ENCODE peak calls at places on chromosomes 6 and 20, in nine cellular contexts. N is aorta; H is mesendoderm; T is naive thymus-derived CD4-positive, alpha-beta T cell; S is right cardiac atrium; J is endothelial cell of umbilical vein; R is PC-3; C is heart left ventricle; L is uterus. I is an unnamed sample.

GRCh38 chr6:29792123-29793035 is 35.2 kb upstream of the HLA-G start:
- DNase-seq in T (peak; percentile 37), L (peak; percentile 67), J (peak; percentile 9), H (peak; percentile 19), C (peak; percentile 82), N (peak; percentile 93), R (peak; percentile 46), S (peak; percentile 92), I (peak; percentile 77)

GRCh38 chr6:3334579-3334978 is 75.8 kb downstream of the PSMG4 start:
- DNase-seq in L (no peak), N (peak; percentile 60), T (no peak), J (peak; percentile 56), S (peak; percentile 76), C (no peak), R (no peak), H (no peak), I (no peak)

GRCh38 chr6:131059486-131059885 is 3.6 kb downstream of the EPB41L2 start:
- DNase-seq in J (no peak), H (peak; percentile 28), C (no peak), T (no peak), N (no peak), L (no peak), S (no peak), R (peak; percentile 75), I (no peak)

GRCh38 chr6:15798856-15799255 is 136.0 kb upstream of the DTNBP1 start:
- DNase-seq in J (no peak), T (no peak), R (no peak), H (no peak), L (no peak), C (no peak), N (no peak), S (no peak), I (no peak)

GRCh38 chr6:141212296-141212695 is 920.4 kb upstream of the GJE1 start:
- DNase-seq in T (no peak), R (peak; percentile 40), S (no peak), J (no peak), H (peak; percentile 14), C (no peak), N (no peak), L (no peak), I (no peak)

GRCh38 chr20:63351811-63352591 is 9.1 kb downstream of the CHRNA4 start:
- DNase-seq in S (peak; percentile 79), C (no peak), N (no peak), R (no peak), J (no peak), H (peak; percentile 53), L (no peak), T (no peak), I (peak; percentile 73)

GRCh38 chr6:467671-468082 is 76.1 kb downstream of the IRF4 start:
- DNase-seq in T (no peak), R (no peak), H (no peak), N (no peak), J (no peak), L (no peak), S (no peak), C (no peak), I (no peak)

GRCh38 chr6:138227316-138227781 is 9.1 kb upstream of the PBOV1 start:
- DNase-seq in H (no peak), S (no peak), L (no peak), N (no peak), J (no peak), T (no peak), R (peak; percentile 37), C (no peak), I (no peak)

GRCh38 chr6:42047790-42048405 is 2.4 kb upstream of the TAF8 start:
- DNase-seq in N (peak; percentile 75), T (no peak), L (no peak), C (no peak), S (no peak), J (no peak), H (no peak), R (no peak), I (no peak)

GRCh38 chr20:33554914-33555420 is 65.1 kb downstream of the CBFA2T2 start:
- DNase-seq in C (no peak), H (peak; percentile 48), J (peak; percentile 94), S (no peak), N (no peak), T (peak; percentile 88), L (no peak), R (peak; percentile 95), I (no peak)

GRCh38 chr20:47878601-47879004 is 93.3 kb upstream of the SULF2 start:
- DNase-seq in S (no peak), N (no peak), J (peak; percentile 89), H (no peak), C (no peak), L (no peak), R (peak; percentile 59), T (no peak), I (no peak)

GRCh38 chr6:99614430-99615161 is 8.0 kb downstream of the PRDM13 start:
- DNase-seq in S (no peak), L (no peak), N (no peak), C (no peak), J (no peak), T (no peak), H (peak; percentile 81), R (no peak), I (no peak)

GRCh38 chr6:156697224-156697623 is 80.0 kb upstream of the ARID1B start:
- DNase-seq in S (no peak), C (no peak), T (no peak), H (no peak), L (no peak), J (no peak), R (no peak), N (no peak), I (no peak)

GRCh38 chr6:47727391-47727790 is 29.0 kb downstream of the ADGRF4 start:
- DNase-seq in S (no peak), T (no peak), R (no peak), L (no peak), C (no peak), J (no peak), H (no peak), N (no peak), I (no peak)

GRCh38 chr6:37535701-37536461 is 36.2 kb upstream of the CCDC167 start:
- DNase-seq in C (no peak), H (peak; percentile 32), S (no peak), T (no peak), J (no peak), N (no peak), R (peak; percentile 40), L (no peak), I (no peak)

GRCh38 chr20:62962891-62963613 is 10.5 kb downstream of the SLC17A9 start:
- DNase-seq in C (no peak), H (no peak), S (peak; percentile 24), R (no peak), N (no peak), J (no peak), T (no peak), L (no peak), I (no peak)

GRCh38 chr20:32050851-32051556 is 1.0 kb upstream of the HCK start:
- DNase-seq in N (peak; percentile 80), S (peak; percentile 82), T (no peak), H (peak; percentile 33), J (no peak), L (no peak), C (peak; percentile 67), R (no peak), I (peak; percentile 60)
- H3K4me3 ChIP-seq in N (no peak overlapping the region), S (no peak overlapping the region), T (no peak overlapping the region), H (no peak overlapping the region), J (no peak overlapping the region), L (no peak overlapping the region), C (no peak overlapping the region), R (no peak overlapping the region), I (peak overlapping the region; percentile 58)

GRCh38 chr20:58014628-58015315 is 213.7 kb downstream of the ANKRD60 start:
- DNase-seq in T (peak; percentile 42), N (no peak), R (peak; percentile 98), H (no peak), J (no peak), S (no peak), C (no peak), L (no peak), I (no peak)

GRCh38 chr20:58017237-58017969 is 211.1 kb downstream of the ANKRD60 start:
- DNase-seq in C (peak; percentile 54), T (no peak), R (peak; percentile 98), N (peak; percentile 66), J (no peak), L (no peak), S (peak; percentile 65), H (no peak), I (no peak)

GRCh38 chr20:58018590-58018989 is 209.9 kb downstream of the ANKRD60 start:
- DNase-seq in R (no peak), H (no peak), C (no peak), T (no peak), J (no peak), S (no peak), N (no peak), L (no peak), I (no peak)

GRCh38 chr20:58017970-58018530 is 210.4 kb downstream of the ANKRD60 start:
- DNase-seq in H (no peak), L (no peak), T (no peak), S (no peak), N (no peak), C (no peak), R (no peak), J (no peak), I (no peak)

DNA sequence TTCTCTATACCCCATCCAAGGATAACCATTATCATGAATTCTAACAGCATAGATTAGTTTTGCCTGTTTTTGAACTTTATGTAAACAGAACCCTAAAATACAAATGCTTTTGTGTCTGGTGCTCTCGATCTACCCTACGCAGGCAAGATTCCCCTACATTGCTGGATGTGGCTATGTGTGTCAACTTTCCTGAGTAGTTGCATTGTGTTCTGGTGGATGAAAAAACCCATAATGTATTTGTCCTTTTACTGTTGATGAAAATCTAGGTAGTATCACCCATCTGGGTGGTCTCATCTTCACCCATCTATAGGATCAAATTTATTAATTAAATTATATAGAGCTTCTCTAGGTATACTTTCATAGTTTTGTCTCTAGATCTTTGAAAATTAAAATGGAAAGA is 211.7 kb downstream of the ANKRD60 start:
- DNase-seq in J (no peak), R (no peak), H (no peak), N (no peak), C (no peak), L (no peak), S (no peak), T (no peak), I (no peak)
- H3K27ac ChIP-seq in J (no peak overlapping the region), R (peak overlapping the region; percentile 97), H (no peak overlapping the region), N (no peak overlapping the region), C (no peak overlapping the region), L (no peak overlapping the region), S (no peak overlapping the region), T (no peak overlapping the region), I (no peak overlapping the region)

GRCh38 chr6:142842423-142843261 is 102.3 kb downstream of the HIVEP2 start:
- DNase-seq in H (no peak), L (no peak), C (no peak), T (peak; percentile 41), S (no peak), J (peak; percentile 91), N (no peak), R (peak; percentile 90), I (no peak)
- H3K4me3 ChIP-seq in H (no peak overlapping the region), L (no peak overlapping the region), C (peak overlapping the region; percentile 39), T (peak overlapping the region; percentile 66), S (peak overlapping the region; percentile 52), J (no peak overlapping the region), N (no peak overlapping the region), R (peak overlapping the region; percentile 54), I (peak overlapping the region; percentile 49)

DNA sequence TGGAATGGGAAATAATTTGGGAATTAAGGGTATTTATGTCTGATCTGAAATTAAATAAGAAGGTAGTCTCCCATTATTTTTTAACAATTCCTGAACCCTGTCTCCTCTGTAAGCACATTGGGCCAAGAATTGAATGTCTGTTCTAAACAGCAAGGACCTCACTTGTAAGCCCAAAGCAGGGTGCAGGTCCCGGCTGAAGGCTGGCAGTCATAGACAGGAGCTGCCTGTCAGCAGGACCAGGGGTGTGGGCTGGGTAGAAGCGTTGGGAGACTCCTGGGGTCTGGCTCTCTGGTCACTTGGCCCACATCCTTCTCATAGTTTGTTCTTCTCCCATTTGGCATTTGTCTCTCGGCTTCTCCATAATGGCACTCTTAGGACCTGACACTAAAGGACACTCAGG is 75.6 kb downstream of the SNX9 start:
- DNase-seq in N (no peak), S (no peak), C (no peak), L (no peak), J (no peak), R (no peak), T (no peak), H (no peak), I (no peak)
- H3K27ac ChIP-seq in N (no peak overlapping the region), S (peak overlapping the region; percentile 39), C (no peak overlapping the region), L (no peak overlapping the region), J (no peak overlapping the region), R (no peak overlapping the region), T (no peak overlapping the region), H (no peak overlapping the region), I (peak overlapping the region; percentile 28)

I was measured in left ventricle myocardium inferior.